ENCODE peak calls at places on chromosomes 11 and 22, in nine cellular contexts. One of them, this sample, is unnamed. For H3K4me1 and H3K27me3, the result is how much of the 10 kb centered on the place peaks cover.

GRCh38 chr11:78465169-78465942 is 47.7 kb upstream of the GAB2 start:
- DNase-seq in ovary: no peak
- DNase-seq in cardiac muscle cell: no peak
- DNase-seq in sigmoid colon: no peak
- DNase-seq in spleen: peak
- DNase-seq in tibial artery: no peak
- DNase-seq in uterus: no peak
- DNase-seq in aorta: no peak
- DNase-seq in fibroblast of lung: no peak
- DNase-seq in this sample: no peak

GRCh38 chr11:456533-456932 is 6.5 kb downstream of the PTDSS2 start:
- DNase-seq in ovary: no peak
- DNase-seq in cardiac muscle cell: no peak
- DNase-seq in sigmoid colon: no peak
- DNase-seq in spleen: peak
- DNase-seq in tibial artery: no peak
- DNase-seq in uterus: no peak
- DNase-seq in aorta: no peak
- DNase-seq in fibroblast of lung: no peak
- DNase-seq in this sample: no peak

GRCh38 chr11:92180664-92181251 is 43.9 kb upstream of the FAT3 start:
- DNase-seq in ovary: no peak
- DNase-seq in cardiac muscle cell: peak
- DNase-seq in sigmoid colon: no peak
- DNase-seq in spleen: no peak
- DNase-seq in tibial artery: no peak
- DNase-seq in uterus: no peak
- DNase-seq in aorta: no peak
- DNase-seq in fibroblast of lung: peak
- DNase-seq in this sample: peak

GRCh38 chr11:43868852-43869567 is 11.6 kb upstream of the ALKBH3 start:
- DNase-seq in ovary: no peak
- DNase-seq in cardiac muscle cell: peak
- DNase-seq in sigmoid colon: no peak
- DNase-seq in spleen: no peak
- DNase-seq in tibial artery: no peak
- DNase-seq in uterus: no peak
- DNase-seq in aorta: no peak
- DNase-seq in fibroblast of lung: peak
- DNase-seq in this sample: peak

GRCh38 chr11:21565283-21565682 is 627.6 kb upstream of the ANO5 start:
- DNase-seq in ovary: no peak
- DNase-seq in cardiac muscle cell: no peak
- DNase-seq in sigmoid colon: no peak
- DNase-seq in spleen: no peak
- DNase-seq in tibial artery: no peak
- DNase-seq in uterus: no peak
- DNase-seq in aorta: no peak
- DNase-seq in fibroblast of lung: no peak
- DNase-seq in this sample: no peak

GRCh38 chr22:26287382-26288228 is 118.3 kb downstream of the SEZ6L start:
- DNase-seq in ovary: no peak
- DNase-seq in cardiac muscle cell: no peak
- DNase-seq in sigmoid colon: no peak
- DNase-seq in spleen: no peak
- DNase-seq in tibial artery: no peak
- DNase-seq in uterus: no peak
- DNase-seq in aorta: no peak
- DNase-seq in fibroblast of lung: no peak
- DNase-seq in this sample: no peak

GRCh38 chr11:75103380-75104026 is 6.8 kb upstream of the OR2AT4 start:
- DNase-seq in ovary: no peak
- DNase-seq in cardiac muscle cell: peak
- DNase-seq in sigmoid colon: no peak
- DNase-seq in spleen: no peak
- DNase-seq in tibial artery: no peak
- DNase-seq in uterus: no peak
- DNase-seq in aorta: no peak
- DNase-seq in fibroblast of lung: peak
- DNase-seq in this sample: peak

GRCh38 chr22:43884600-43885318 is 7.1 kb downstream of the PNPLA5 start:
- DNase-seq in ovary: peak
- DNase-seq in cardiac muscle cell: peak
- DNase-seq in sigmoid colon: peak
- DNase-seq in spleen: peak
- DNase-seq in tibial artery: no peak
- DNase-seq in uterus: no peak
- DNase-seq in aorta: peak
- DNase-seq in fibroblast of lung: peak
- DNase-seq in this sample: peak

GRCh38 chr11:34161812-34162506 is 56.5 kb downstream of the NAT10 start:
- DNase-seq in ovary: no peak
- DNase-seq in cardiac muscle cell: no peak
- DNase-seq in sigmoid colon: no peak
- DNase-seq in spleen: no peak
- DNase-seq in tibial artery: no peak
- DNase-seq in uterus: no peak
- DNase-seq in aorta: no peak
- DNase-seq in fibroblast of lung: peak
- DNase-seq in this sample: peak

GRCh38 chr11:124837491-124837856 is 27.8 kb upstream of the ROBO3 start:
- DNase-seq in ovary: no peak
- DNase-seq in cardiac muscle cell: peak
- DNase-seq in sigmoid colon: no peak
- DNase-seq in spleen: no peak
- DNase-seq in tibial artery: no peak
- DNase-seq in uterus: no peak
- DNase-seq in aorta: no peak
- DNase-seq in fibroblast of lung: peak
- DNase-seq in this sample: peak

GRCh38 chr22:31893460-31893859 is 50.9 kb upstream of the YWHAH start:
- DNase-seq in ovary: no peak
- DNase-seq in cardiac muscle cell: peak
- DNase-seq in sigmoid colon: no peak
- DNase-seq in spleen: peak
- DNase-seq in tibial artery: no peak
- DNase-seq in uterus: no peak
- DNase-seq in aorta: peak
- DNase-seq in fibroblast of lung: no peak
- DNase-seq in this sample: no peak

GRCh38 chr11:88454881-88455280 is 117.3 kb upstream of the CTSC start:
- DNase-seq in ovary: no peak
- DNase-seq in cardiac muscle cell: no peak
- DNase-seq in sigmoid colon: no peak
- DNase-seq in spleen: no peak
- DNase-seq in tibial artery: no peak
- DNase-seq in uterus: no peak
- DNase-seq in aorta: no peak
- DNase-seq in fibroblast of lung: peak
- DNase-seq in this sample: peak

GRCh38 chr22:41021655-41022454 is 70.5 kb upstream of the EP300 start:
- DNase-seq in ovary: peak
- DNase-seq in cardiac muscle cell: peak
- DNase-seq in sigmoid colon: peak
- DNase-seq in spleen: peak
- DNase-seq in tibial artery: peak
- DNase-seq in uterus: peak
- DNase-seq in aorta: peak
- DNase-seq in fibroblast of lung: peak
- DNase-seq in this sample: peak

GRCh38 chr11:78446210-78446609 is 28.6 kb upstream of the GAB2 start:
- DNase-seq in ovary: no peak
- DNase-seq in cardiac muscle cell: no peak
- DNase-seq in sigmoid colon: no peak
- DNase-seq in spleen: no peak
- DNase-seq in tibial artery: no peak
- DNase-seq in uterus: no peak
- DNase-seq in aorta: no peak
- DNase-seq in fibroblast of lung: no peak
- DNase-seq in this sample: no peak

DNA sequence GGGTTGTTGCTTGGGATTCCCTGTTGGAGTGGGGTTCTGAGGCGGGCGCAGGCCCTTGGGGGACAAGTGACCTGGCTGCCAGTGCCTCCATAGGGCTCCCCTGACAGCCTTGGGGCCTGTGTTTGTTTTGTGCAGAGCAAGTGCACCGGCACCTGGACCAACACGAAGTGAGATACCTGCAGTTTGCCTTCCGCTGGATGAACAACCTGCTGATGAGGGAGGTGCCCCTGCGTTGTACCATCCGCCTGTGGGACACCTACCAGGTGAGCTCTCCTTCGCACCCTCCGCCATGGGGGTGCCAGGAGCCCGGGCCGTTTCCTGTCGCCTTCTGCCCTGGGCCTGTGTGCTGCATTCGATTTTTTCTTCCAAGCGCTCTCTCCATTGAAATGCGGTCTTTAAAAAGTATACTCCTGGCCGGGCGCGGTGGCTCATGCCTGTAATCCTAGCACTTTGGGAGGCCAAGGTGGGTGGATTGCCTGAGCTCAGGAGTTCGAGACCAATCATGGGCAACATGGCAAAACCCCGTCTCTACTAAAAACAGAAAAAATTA is 274.6 kb downstream of the TBC1D22A start:
- DNase-seq in ovary: no peak
- DNase-seq in cardiac muscle cell: no peak
- DNase-seq in sigmoid colon: peak
- DNase-seq in spleen: peak
- DNase-seq in tibial artery: no peak
- DNase-seq in uterus: no peak
- DNase-seq in aorta: peak
- DNase-seq in fibroblast of lung: no peak
- DNase-seq in this sample: no peak
- H3K4me1 ChIP-seq in ovary: under half
- H3K4me1 ChIP-seq in cardiac muscle cell: under half
- H3K4me1 ChIP-seq in sigmoid colon: under half
- H3K4me1 ChIP-seq in spleen: under half
- H3K4me1 ChIP-seq in tibial artery: under half
- H3K4me1 ChIP-seq in uterus: under half
- H3K4me1 ChIP-seq in aorta: under half
- H3K4me1 ChIP-seq in fibroblast of lung: under half
- H3K4me1 ChIP-seq in this sample: under half

GRCh38 chr11:69106124-69106811 is 49.5 kb upstream of the SMIM38 start:
- DNase-seq in ovary: no peak
- DNase-seq in cardiac muscle cell: no peak
- DNase-seq in sigmoid colon: no peak
- DNase-seq in spleen: no peak
- DNase-seq in tibial artery: no peak
- DNase-seq in uterus: no peak
- DNase-seq in aorta: no peak
- DNase-seq in fibroblast of lung: no peak
- DNase-seq in this sample: no peak

GRCh38 chr11:69104856-69105395 is 50.8 kb upstream of the SMIM38 start:
- DNase-seq in ovary: no peak
- DNase-seq in cardiac muscle cell: no peak
- DNase-seq in sigmoid colon: no peak
- DNase-seq in spleen: no peak
- DNase-seq in tibial artery: no peak
- DNase-seq in uterus: no peak
- DNase-seq in aorta: no peak
- DNase-seq in fibroblast of lung: no peak
- DNase-seq in this sample: no peak

GRCh38 chr11:69107413-69107812 is 48.3 kb upstream of the SMIM38 start:
- DNase-seq in ovary: no peak
- DNase-seq in cardiac muscle cell: no peak
- DNase-seq in sigmoid colon: no peak
- DNase-seq in spleen: no peak
- DNase-seq in tibial artery: peak
- DNase-seq in uterus: no peak
- DNase-seq in aorta: no peak
- DNase-seq in fibroblast of lung: no peak
- DNase-seq in this sample: no peak

GRCh38 chr11:69104212-69104855 is 51.4 kb upstream of the SMIM38 start:
- DNase-seq in ovary: no peak
- DNase-seq in cardiac muscle cell: no peak
- DNase-seq in sigmoid colon: no peak
- DNase-seq in spleen: no peak
- DNase-seq in tibial artery: no peak
- DNase-seq in uterus: no peak
- DNase-seq in aorta: no peak
- DNase-seq in fibroblast of lung: no peak
- DNase-seq in this sample: no peak

GRCh38 chr11:69105431-69106123 is 50.2 kb upstream of the SMIM38 start:
- DNase-seq in ovary: no peak
- DNase-seq in cardiac muscle cell: no peak
- DNase-seq in sigmoid colon: no peak
- DNase-seq in spleen: no peak
- DNase-seq in tibial artery: no peak
- DNase-seq in uterus: no peak
- DNase-seq in aorta: peak
- DNase-seq in fibroblast of lung: no peak
- DNase-seq in this sample: no peak
- H3K27ac ChIP-seq in ovary: no peak
- H3K27ac ChIP-seq in cardiac muscle cell: no peak
- H3K27ac ChIP-seq in sigmoid colon: no peak
- H3K27ac ChIP-seq in spleen: no peak
- H3K27ac ChIP-seq in tibial artery: no peak
- H3K27ac ChIP-seq in uterus: no peak
- H3K27ac ChIP-seq in aorta: no peak
- H3K27ac ChIP-seq in fibroblast of lung: no peak
- H3K27ac ChIP-seq in this sample: no peak

GRCh38 chr11:12386309-12386708 is 8.9 kb downstream of the PARVA start:
- DNase-seq in ovary: no peak
- DNase-seq in cardiac muscle cell: no peak
- DNase-seq in sigmoid colon: no peak
- DNase-seq in spleen: no peak
- DNase-seq in tibial artery: no peak
- DNase-seq in uterus: no peak
- DNase-seq in aorta: no peak
- DNase-seq in fibroblast of lung: no peak
- DNase-seq in this sample: no peak
- H3K27me3 ChIP-seq in ovary: under half
- H3K27me3 ChIP-seq in cardiac muscle cell: under half
- H3K27me3 ChIP-seq in sigmoid colon: under half
- H3K27me3 ChIP-seq in spleen: under half
- H3K27me3 ChIP-seq in tibial artery: under half
- H3K27me3 ChIP-seq in uterus: under half
- H3K27me3 ChIP-seq in aorta: under half
- H3K27me3 ChIP-seq in fibroblast of lung: under half
- H3K27me3 ChIP-seq in this sample: under half

DNA sequence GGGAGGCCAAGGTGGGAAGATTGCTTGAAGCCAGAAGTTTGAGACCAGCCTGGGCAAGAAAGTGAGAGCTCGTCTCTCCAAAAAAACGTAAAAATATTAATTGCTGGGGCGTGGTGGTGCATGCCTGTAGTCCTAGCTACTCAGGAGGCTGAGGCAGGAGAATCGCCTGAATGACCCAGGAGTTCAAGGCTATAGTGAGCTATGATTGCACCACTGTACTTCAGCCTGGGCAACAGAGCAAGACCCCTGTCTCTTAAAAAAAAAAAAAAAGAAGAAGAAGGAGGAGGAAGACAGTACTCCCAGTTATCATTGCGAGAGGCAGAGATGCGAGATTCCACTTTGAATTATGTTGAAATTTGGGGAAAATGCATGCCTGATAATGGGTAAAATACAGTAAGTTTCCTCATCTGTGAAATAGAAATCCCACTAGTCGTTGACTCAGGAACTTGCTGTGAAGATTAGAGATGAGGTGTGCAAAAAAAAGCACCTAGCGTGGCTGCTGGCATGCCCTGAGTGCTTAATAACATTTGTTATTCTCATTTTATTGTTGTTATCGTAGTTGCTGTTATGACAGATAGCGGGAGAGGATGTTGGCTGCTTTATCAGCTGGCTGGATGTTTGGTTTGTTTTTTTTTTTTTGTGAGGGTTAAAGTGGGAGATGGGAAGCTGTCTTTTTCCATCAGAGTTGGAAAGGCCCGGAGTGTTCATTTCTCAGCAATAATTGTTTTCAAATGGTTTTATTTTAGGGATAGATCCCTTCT is 33.5 kb downstream of the BCR start:
- DNase-seq in ovary: no peak
- DNase-seq in cardiac muscle cell: no peak
- DNase-seq in sigmoid colon: no peak
- DNase-seq in spleen: peak
- DNase-seq in tibial artery: no peak
- DNase-seq in uterus: no peak
- DNase-seq in aorta: peak
- DNase-seq in fibroblast of lung: no peak
- DNase-seq in this sample: no peak
- H3K4me1 ChIP-seq in ovary: under half
- H3K4me1 ChIP-seq in cardiac muscle cell: under half
- H3K4me1 ChIP-seq in sigmoid colon: half or more
- H3K4me1 ChIP-seq in spleen: half or more
- H3K4me1 ChIP-seq in tibial artery: under half
- H3K4me1 ChIP-seq in uterus: under half
- H3K4me1 ChIP-seq in aorta: under half
- H3K4me1 ChIP-seq in fibroblast of lung: under half
- H3K4me1 ChIP-seq in this sample: under half